ENCODE peak calls at places on chromosomes 3 and 15, in six cellular contexts. U, J, Y, F, M and B are unnamed samples.

GRCh38 chr15:23869391-23869790 is 182.3 kb upstream of the NDN start:
- ATAC-seq in U (no peak), J (no peak), Y (no peak), F (no peak), M (no peak), B (no peak)

GRCh38 chr3:118525096-118525495 is 509.6 kb downstream of the IGSF11 start:
- ATAC-seq in U (no peak), J (no peak), Y (no peak), F (no peak), M (no peak), B (no peak)

GRCh38 chr15:70519616-70520015 is 243.7 kb downstream of the UACA start:
- ATAC-seq in U (no peak), J (no peak), Y (no peak), F (no peak), M (no peak), B (no peak)

GRCh38 chr15:89417206-89417725 is 79.1 kb downstream of the RHCG start:
- ATAC-seq in U (no peak), J (no peak), Y (no peak), F (no peak), M (no peak), B (no peak)

GRCh38 chr15:99427210-99427609 is 138.6 kb upstream of the MEF2A start:
- ATAC-seq in U (no peak), J (no peak), Y (no peak), F (no peak), M (no peak), B (no peak)

GRCh38 chr3:161323926-161324621 is 47.2 kb downstream of the SPTSSB start:
- ATAC-seq in U (no peak), J (no peak), Y (no peak), F (no peak), M (no peak), B (no peak)

GRCh38 chr3:128814514-128815317 is 64.7 kb upstream of the ACAD9 start:
- ATAC-seq in U (no peak), J (no peak), Y (no peak), F (no peak), M (no peak), B (no peak)

GRCh38 chr3:195204360-195205166 is 66.4 kb downstream of the XXYLT1 start:
- ATAC-seq in U (peak; percentile 45), J (no peak), Y (no peak), F (no peak), M (no peak), B (no peak)

GRCh38 chr15:76994001-76994400 is 925 bp upstream of the PSTPIP1 start:
- ATAC-seq in U (peak; percentile 58), J (peak; percentile 54), Y (peak; percentile 31), F (peak; percentile 65), M (peak; percentile 48), B (peak; percentile 69)

GRCh38 chr3:170584585-170585007 is 1.3 kb downstream of the SLC7A14 start:
- ATAC-seq in U (no peak), J (peak; percentile 73), Y (no peak), F (no peak), M (peak; percentile 65), B (no peak)

GRCh38 chr15:75732809-75733451 is 20.3 kb upstream of the CSPG4 start:
- ATAC-seq in U (peak; percentile 71), J (peak; percentile 84), Y (peak; percentile 58), F (peak; percentile 51), M (peak; percentile 70), B (peak; percentile 71)

GRCh38 chr15:100972975-100973350 is 53.8 kb downstream of the LRRK1 start:
- ATAC-seq in U (no peak), J (no peak), Y (no peak), F (no peak), M (no peak), B (no peak)

GRCh38 chr3:119902061-119902460 is 120.2 kb downstream of the NR1I2 start:
- ATAC-seq in U (no peak), J (no peak), Y (no peak), F (no peak), M (no peak), B (no peak)

GRCh38 chr15:66043264-66043663 is 174.0 kb downstream of the RAB11A start:
- ATAC-seq in U (no peak), J (no peak), Y (no peak), F (no peak), M (no peak), B (no peak)

GRCh38 chr15:49174902-49175301 is 4.9 kb downstream of the GALK2 start:
- ATAC-seq in U (no peak), J (no peak), Y (no peak), F (no peak), M (no peak), B (no peak)

GRCh38 chr3:113834983-113835382 is 3.6 kb upstream of the GRAMD1C start:
- ATAC-seq in U (no peak), J (no peak), Y (no peak), F (no peak), M (no peak), B (no peak)

GRCh38 chr3:16427309-16427965 is 86.1 kb downstream of the RFTN1 start:
- ATAC-seq in U (peak; percentile 22), J (no peak), Y (no peak), F (no peak), M (no peak), B (no peak)

GRCh38 chr3:51063074-51063473 is 322.0 kb upstream of the MANF start:
- ATAC-seq in U (no peak), J (no peak), Y (no peak), F (no peak), M (no peak), B (no peak)

GRCh38 chr3:135784557-135784956 is 181.0 kb upstream of the PPP2R3A start:
- ATAC-seq in U (peak; percentile 43), J (no peak), Y (no peak), F (no peak), M (no peak), B (no peak)

GRCh38 chr3:123377173-123377740 is 71.6 kb downstream of the ADCY5 start:
- ATAC-seq in U (no peak), J (no peak), Y (no peak), F (no peak), M (no peak), B (no peak)

GRCh38 chr15:31554261-31554660 is 227.6 kb downstream of the KLF13 start:
- ATAC-seq in U (no peak), J (no peak), Y (no peak), F (no peak), M (no peak), B (no peak)

GRCh38 chr3:179630753-179631451 is 21.9 kb upstream of the USP13 start:
- ATAC-seq in U (no peak), J (no peak), Y (no peak), F (no peak), M (no peak), B (no peak)

GRCh38 chr15:52657338-52657737 is 21.9 kb downstream of the ATOSA start:
- ATAC-seq in U (no peak), J (no peak), Y (no peak), F (no peak), M (no peak), B (no peak)

GRCh38 chr3:54574906-54575305 is 353.0 kb downstream of the LRTM1 start:
- ATAC-seq in U (no peak), J (no peak), Y (no peak), F (no peak), M (no peak), B (no peak)

GRCh38 chr15:65795663-65796201 is 3.6 kb upstream of the DENND4A start:
- ATAC-seq in U (no peak), J (no peak), Y (no peak), F (no peak), M (no peak), B (no peak)

GRCh38 chr3:45199837-45200648 is 26.0 kb downstream of the TMEM158 start:
- ATAC-seq in U (no peak), J (no peak), Y (no peak), F (no peak), M (no peak), B (no peak)

GRCh38 chr15:58260186-58260910 is 122.2 kb downstream of the AQP9 start:
- ATAC-seq in U (no peak), J (no peak), Y (no peak), F (no peak), M (no peak), B (no peak)